ENCODE peak calls at places on chromosomes 12 and 14, in four cellular contexts. V is body of pancreas, I is heart left ventricle, C is HCT116. X is an unnamed sample. For H3K36me3, the result is how much of the 10 kb centered on the place peaks cover.

GRCh38 chr14:54669759-54670630 is 103.1 kb downstream of the SAMD4A start:
- DNase-seq in V (no peak), I (no peak), C (no peak), X (no peak)

GRCh38 chr12:90712671-90713070 is 242.3 kb downstream of the CCER1 start:
- DNase-seq in V (no peak), I (no peak), C (no peak), X (no peak)

GRCh38 chr12:94149781-94150482 is 1.6 kb downstream of the PLXNC1 start:
- DNase-seq in V (peak), I (peak), C (no peak), X (no peak)

GRCh38 chr14:24353551-24354529 is 14.0 kb upstream of the RIPK3 start:
- DNase-seq in V (no peak), I (no peak), C (no peak), X (no peak)

GRCh38 chr14:79383031-79383430 is 828.3 kb downstream of the DIO2 start:
- DNase-seq in V (no peak), I (no peak), C (no peak), X (no peak)

GRCh38 chr12:90940872-90941499 is 14.0 kb downstream of the CCER1 start:
- DNase-seq in V (no peak), I (no peak), C (peak), X (no peak)

GRCh38 chr14:96901227-96901626 is 104.0 kb downstream of the VRK1 start:
- DNase-seq in V (no peak), I (no peak), C (no peak), X (no peak)

GRCh38 chr12:25458047-25458552 is 95.0 kb downstream of the LMNTD1 start:
- DNase-seq in V (peak), I (no peak), C (peak), X (peak)

GRCh38 chr12:115657081-115658013 is 620.1 kb downstream of the MED13L start:
- DNase-seq in V (no peak), I (no peak), C (no peak), X (no peak)

GRCh38 chr12:26434299-26434915 is 239.0 kb downstream of the SSPN start:
- DNase-seq in V (peak), I (no peak), C (peak), X (no peak)

GRCh38 chr12:4444031-4444430 is 1.6 kb downstream of the FGF6 start:
- DNase-seq in V (no peak), I (no peak), C (no peak), X (no peak)

GRCh38 chr12:100375023-100375737 is 18.3 kb downstream of the SLC17A8 start:
- DNase-seq in V (peak), I (peak), C (no peak), X (peak)

GRCh38 chr12:113794774-113795173 is 171.4 kb downstream of the RBM19 start:
- DNase-seq in V (no peak), I (no peak), C (no peak), X (no peak)

GRCh38 chr12:89516633-89517032 is 8.0 kb downstream of the GALNT4 start:
- DNase-seq in V (no peak), I (no peak), C (no peak), X (no peak)

GRCh38 chr14:88660056-88660455 is 97.2 kb downstream of the ZC3H14 start:
- DNase-seq in V (no peak), I (no peak), C (no peak), X (no peak)

GRCh38 chr14:33435911-33436310 is 497.2 kb downstream of the NPAS3 start:
- DNase-seq in V (no peak), I (no peak), C (no peak), X (no peak)

GRCh38 chr12:1207276-1207675 is 216.3 kb downstream of the ERC1 start:
- DNase-seq in V (no peak), I (no peak), C (no peak), X (no peak)

GRCh38 chr12:127363392-127363791 is 903.6 kb upstream of the TMEM132C start:
- DNase-seq in V (no peak), I (no peak), C (peak), X (no peak)

GRCh38 chr14:77470192-77470870 is 12.4 kb downstream of the AHSA1 start:
- DNase-seq in V (no peak), I (no peak), C (no peak), X (no peak)

GRCh38 chr12:9634177-9634803 is 26.6 kb upstream of the KLRB1 start:
- DNase-seq in V (peak), I (peak), C (no peak), X (peak)

GRCh38 chr12:7157391-7157790 is 27.2 kb downstream of the CLSTN3 start:
- DNase-seq in V (no peak), I (no peak), C (no peak), X (no peak)

GRCh38 chr12:59252731-59253130 is 332.4 kb upstream of the LRIG3 start:
- DNase-seq in V (no peak), I (no peak), C (no peak), X (no peak)

GRCh38 chr12:109771746-109772621 is 58.4 kb downstream of the FAM222A start:
- DNase-seq in V (no peak), I (no peak), C (no peak), X (peak)

GRCh38 chr14:76509291-76509690 is 133.4 kb downstream of the ESRRB start:
- DNase-seq in V (no peak), I (no peak), C (no peak), X (no peak)

GRCh38 chr14:25150934-25151790 is 101.2 kb upstream of the STXBP6 start:
- DNase-seq in V (no peak), I (no peak), C (peak), X (no peak)

GRCh38 chr12:56151672-56152131 is 685 bp upstream of the MYL6B start:
- DNase-seq in V (peak), I (no peak), C (peak), X (no peak)

GRCh38 chr12:107349839-107350238 is 256.5 kb upstream of the CRY1 start:
- DNase-seq in V (no peak), I (no peak), C (no peak), X (no peak)

GRCh38 chr14:60485600-60486251 is at the start of gene C14orf39:
- DNase-seq in V (no peak), I (no peak), C (no peak), X (no peak)

GRCh38 chr12:50637870-50638481 is 125.9 kb upstream of the ATF1 start:
- DNase-seq in V (no peak), I (no peak), C (no peak), X (no peak)

GRCh38 chr14:74465335-74465734 is 27.8 kb downstream of the NPC2 start:
- DNase-seq in V (no peak), I (no peak), C (no peak), X (no peak)

GRCh38 chr14:90755661-90756304 is 60.4 kb downstream of the TTC7B start:
- DNase-seq in V (no peak), I (no peak), C (no peak), X (no peak)

GRCh38 chr14:55436530-55436929 is 3.9 kb downstream of the TBPL2 start:
- DNase-seq in V (no peak), I (no peak), C (no peak), X (no peak)

GRCh38 chr12:96803969-96804368 is 103.1 kb upstream of the NEDD1 start:
- DNase-seq in V (no peak), I (no peak), C (no peak), X (no peak)

GRCh38 chr14:75487155-75487671 is 35.1 kb upstream of the BATF start:
- DNase-seq in V (no peak), I (no peak), C (no peak), X (no peak)

GRCh38 chr12:2354151-2354991 is 301.6 kb downstream of the CACNA1C start:
- DNase-seq in V (no peak), I (no peak), C (no peak), X (no peak)

GRCh38 chr12:164207-164606 is 49.8 kb downstream of the SLC6A12 start:
- DNase-seq in V (no peak), I (no peak), C (no peak), X (no peak)

GRCh38 chr14:21514341-21514740 is 3.2 kb upstream of the METTL3 start:
- DNase-seq in V (no peak), I (no peak), C (no peak), X (no peak)

DNA sequence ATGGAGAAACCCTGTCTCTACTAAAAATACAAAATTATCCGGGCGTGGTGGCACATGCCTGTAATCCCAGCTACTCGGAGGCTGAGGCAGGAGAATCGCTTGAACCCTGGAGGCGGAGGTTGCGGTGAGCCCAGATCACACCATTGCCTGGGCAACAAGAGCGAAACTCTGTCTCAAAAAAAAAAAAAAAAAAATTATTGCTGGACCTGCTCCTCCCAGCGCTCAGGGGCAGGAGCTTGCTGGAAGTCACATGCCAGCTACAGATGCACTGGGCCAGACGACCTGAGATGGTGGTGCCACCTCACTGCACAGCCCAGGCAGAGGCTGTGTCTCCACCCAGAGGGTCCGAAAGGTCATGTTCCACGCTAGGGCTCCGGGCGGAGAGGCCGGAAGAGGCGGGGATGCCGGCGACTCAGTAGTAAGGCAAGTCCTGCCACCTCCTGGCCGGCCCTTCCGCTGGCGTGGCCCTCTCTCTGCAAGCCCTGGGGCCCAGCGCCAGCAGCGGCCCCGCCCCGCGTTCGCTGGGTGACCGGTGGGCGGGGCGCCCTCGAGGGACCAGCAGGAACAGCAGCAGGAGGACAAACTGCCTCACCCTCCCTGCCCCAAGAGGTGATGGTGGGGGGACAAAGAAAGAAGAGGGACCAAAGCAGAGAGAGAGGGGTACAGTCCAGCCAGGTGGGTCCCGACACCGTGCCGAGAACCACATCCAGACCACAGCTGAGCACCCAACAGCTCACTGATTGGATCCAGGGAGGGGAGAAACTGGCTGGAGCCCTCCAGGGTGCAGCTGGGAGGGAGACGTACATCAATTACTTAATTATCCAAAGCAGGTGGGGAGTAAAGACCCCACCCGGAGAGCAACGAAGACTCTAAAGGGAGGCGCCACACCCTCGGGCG is 3.6 kb upstream of the RHOF start:
- DNase-seq in V (peak), I (peak), C (peak), X (peak)
- TF ChIP-seq POLR2A in V (peak), I (peak), C (peak), X (peak)

GRCh38 chr14:50479041-50479440 is 53.3 kb downstream of the MAP4K5 start:
- DNase-seq in V (no peak), I (no peak), C (no peak), X (no peak)

GRCh38 chr14:50477760-50478159 is 54.6 kb downstream of the MAP4K5 start:
- DNase-seq in V (no peak), I (no peak), C (no peak), X (no peak)

GRCh38 chr14:50471838-50472465 is 60.4 kb downstream of the MAP4K5 start:
- DNase-seq in V (no peak), I (no peak), C (no peak), X (no peak)

GRCh38 chr14:50476134-50476533 is 56.2 kb downstream of the MAP4K5 start:
- DNase-seq in V (no peak), I (no peak), C (no peak), X (no peak)

GRCh38 chr14:50475460-50475859 is 56.9 kb downstream of the MAP4K5 start:
- DNase-seq in V (no peak), I (no peak), C (no peak), X (no peak)
- H3K4me3 ChIP-seq in V (no peak), I (no peak), C (no peak), X (no peak)

DNA sequence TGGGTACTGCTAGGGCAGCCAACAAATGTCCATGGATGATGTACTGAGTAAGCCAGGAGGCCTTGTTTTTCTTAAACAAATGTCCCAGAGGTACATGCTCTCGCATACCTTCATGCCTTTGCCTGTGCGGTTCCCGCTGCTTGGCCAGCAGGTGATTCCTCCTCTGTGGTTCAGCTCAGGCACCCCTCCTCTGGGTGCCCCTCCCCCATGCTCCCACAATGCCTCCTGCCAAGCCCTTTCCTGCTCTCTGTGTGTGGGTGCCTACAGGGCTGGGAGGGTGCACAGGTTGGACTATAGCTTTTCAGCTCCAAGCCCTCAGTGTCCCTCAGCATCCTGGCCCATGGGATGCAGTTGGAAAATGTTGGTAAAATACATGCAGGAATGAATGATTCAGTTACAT is 23.5 kb downstream of the ASB2 start:
- DNase-seq in V (no peak), I (no peak), C (no peak), X (no peak)
- H3K36me3 ChIP-seq in V (under half), I (half or more), C (under half), X (under half)

GRCh38 chr12:65171870-65172269 is 2.5 kb downstream of the LEMD3 start:
- DNase-seq in V (no peak), I (no peak), C (no peak), X (no peak)

GRCh38 chr12:65168606-65169310 is 625 bp upstream of the LEMD3 start:
- DNase-seq in V (no peak), I (peak), C (no peak), X (no peak)

GRCh38 chr12:65169311-65170244 is at the start of gene LEMD3:
- DNase-seq in V (peak), I (peak), C (peak), X (peak)

GRCh38 chr12:65171073-65171472 is 1.7 kb downstream of the LEMD3 start:
- DNase-seq in V (no peak), I (no peak), C (no peak), X (no peak)

GRCh38 chr12:65170245-65170881 is 980 bp downstream of the LEMD3 start:
- DNase-seq in V (peak), I (peak), C (peak), X (peak)
- TF ChIP-seq POLR2A in V (no peak), I (peak), C (no peak), X (no peak)

GRCh38 chr14:52352546-52352945 is 38.4 kb downstream of the PTGER2 start:
- DNase-seq in V (no peak), I (no peak), C (no peak), X (no peak)

GRCh38 chr14:52351191-52351560 is 37.1 kb downstream of the PTGER2 start:
- DNase-seq in V (no peak), I (no peak), C (no peak), X (no peak)

GRCh38 chr14:52349731-52350130 is 35.6 kb downstream of the PTGER2 start:
- DNase-seq in V (no peak), I (no peak), C (no peak), X (no peak)

GRCh38 chr14:52350445-52350844 is 36.3 kb downstream of the PTGER2 start:
- DNase-seq in V (no peak), I (no peak), C (no peak), X (no peak)

GRCh38 chr14:52351561-52352491 is 37.7 kb downstream of the PTGER2 start:
- DNase-seq in V (no peak), I (no peak), C (no peak), X (no peak)
- H3K4me3 ChIP-seq in V (no peak), I (no peak), C (no peak), X (no peak)

DNA sequence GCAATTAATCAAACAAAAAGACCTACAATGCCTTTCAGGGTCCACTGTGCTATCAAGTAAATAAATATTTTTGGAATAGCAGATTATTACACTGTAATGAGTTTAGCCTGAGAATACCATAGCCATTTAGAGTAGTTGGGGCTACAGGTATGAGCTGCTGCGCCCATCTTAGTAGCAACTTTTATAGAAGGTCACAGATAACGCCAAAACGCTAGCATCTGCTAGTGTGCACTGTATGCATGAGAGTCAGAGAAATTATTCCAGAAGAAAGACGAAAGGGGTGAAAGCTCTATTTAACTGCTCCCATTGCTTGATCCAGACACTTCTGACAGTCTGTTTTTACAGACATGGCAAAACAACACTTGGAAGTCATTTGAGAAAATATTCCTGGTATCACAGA is 48.5 kb upstream of the SLC2A13 start:
- DNase-seq in V (no peak), I (no peak), C (no peak), X (no peak)
- H3K36me3 ChIP-seq in V (under half), I (under half), C (under half), X (under half)

GRCh38 chr14:23005861-23006534 is 3.9 kb downstream of the C14orf93 start:
- DNase-seq in V (no peak), I (no peak), C (no peak), X (no peak)

GRCh38 chr14:23009483-23009938 is 432 bp downstream of the C14orf93 start:
- DNase-seq in V (no peak), I (no peak), C (no peak), X (no peak)

GRCh38 chr14:23008836-23009235 is 1.1 kb downstream of the C14orf93 start:
- DNase-seq in V (no peak), I (no peak), C (no peak), X (no peak)

GRCh38 chr14:23005451-23005850 is 4.5 kb downstream of the C14orf93 start:
- DNase-seq in V (no peak), I (no peak), C (no peak), X (no peak)

DNA sequence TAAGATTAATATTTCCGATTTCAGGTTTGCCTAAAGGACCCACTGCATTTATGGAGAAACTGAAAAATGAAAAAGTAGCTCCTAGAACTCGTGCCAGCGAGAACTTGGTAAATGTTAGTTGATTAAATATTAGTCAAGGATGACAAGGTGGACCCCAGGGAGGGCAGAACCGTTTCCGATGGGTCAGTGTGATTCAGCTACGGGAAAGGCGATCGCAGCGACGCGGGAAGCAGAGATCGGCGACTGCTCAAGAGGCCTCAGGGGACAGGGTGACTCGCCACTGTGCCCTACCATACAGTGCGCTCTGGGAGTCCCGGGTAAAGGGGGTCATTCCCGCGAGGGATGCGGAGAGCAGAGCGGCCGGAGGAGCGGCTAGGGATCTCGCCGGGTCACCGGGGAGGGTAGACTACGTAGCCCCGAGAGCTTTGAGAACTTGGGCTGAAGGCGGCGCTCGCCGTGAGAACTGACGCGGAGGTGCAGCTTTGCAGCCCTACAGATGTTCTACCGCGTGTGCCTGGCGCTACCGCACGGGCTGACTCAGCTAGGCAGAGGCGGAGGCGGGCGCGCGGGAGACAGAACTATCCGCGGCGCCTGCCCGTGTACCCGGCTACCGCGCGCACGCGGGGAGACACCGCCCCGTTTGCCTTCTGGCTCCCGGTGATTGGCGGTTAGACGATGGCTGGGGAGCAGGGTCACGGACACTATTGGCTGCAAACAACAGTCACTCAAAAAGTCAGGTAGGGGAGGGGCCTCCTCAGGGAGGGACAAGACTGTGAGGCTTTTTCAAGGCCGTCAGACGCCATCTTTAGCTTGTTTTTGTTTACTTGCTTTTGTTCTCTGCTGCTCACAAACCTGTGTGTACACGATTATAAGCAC is 3.2 kb downstream of the C14orf93 start:
- DNase-seq in V (peak), I (peak), C (peak), X (peak)
- TF ChIP-seq POLR2A in V (peak), I (peak), C (peak), X (peak)

DNA sequence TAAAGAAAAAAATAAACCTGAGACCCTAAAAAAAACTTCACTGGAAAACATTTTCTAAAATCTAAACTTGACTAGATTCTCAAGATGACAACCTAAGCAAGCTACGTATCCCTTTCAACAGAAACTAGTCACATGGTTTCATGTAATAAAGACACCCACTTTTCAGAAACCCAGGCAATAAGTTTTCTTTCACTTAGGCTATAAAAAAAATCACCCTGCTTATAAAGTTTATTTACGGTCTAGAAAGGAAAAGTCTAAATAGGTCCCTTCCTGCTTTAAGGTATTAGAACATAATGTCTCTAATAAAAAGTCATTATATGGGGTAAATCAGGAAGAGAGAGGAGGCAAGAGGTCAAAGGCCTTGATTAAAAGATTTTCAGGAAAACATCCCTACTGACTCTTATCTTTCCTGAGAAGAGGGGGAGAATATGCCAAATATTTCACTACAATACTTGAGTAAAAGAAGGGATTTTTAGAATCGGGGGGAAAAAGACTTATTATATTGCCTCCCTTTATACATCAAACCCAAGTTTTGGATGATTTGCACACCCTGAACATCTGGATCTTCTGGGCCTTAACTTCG is 9.5 kb downstream of the CLIP1 start:
- DNase-seq in V (no peak), I (no peak), C (no peak), X (no peak)
- H3K4me3 ChIP-seq in V (no peak), I (no peak), C (no peak), X (peak)